ENCODE peak calls at places on chromosomes 4 and X, in six cellular contexts. Z is BJ, C is astrocyte of the spinal cord, D is neuronal stem cell, W is fibroblast of lung, Q is aorta. B is an unnamed sample.
A peak's percentile ranks its signal among the peaks of the same experiment; 100 is the strongest.

GRCh38 chrX:1883772-1884171 is 268.9 kb downstream of the ASMT start:
- DNase-seq in Z (no peak), C (no peak), D (no peak), W (no peak), Q (no peak), B (no peak)

GRCh38 chrX:43140546-43140945 is 362.6 kb upstream of the PPP1R2C start:
- DNase-seq in Z (no peak), C (no peak), D (no peak), W (no peak), Q (no peak), B (no peak)

GRCh38 chr4:102339018-102339417 is 6.3 kb downstream of the SLC39A8 start:
- DNase-seq in Z (no peak), C (no peak), D (no peak), W (no peak), Q (no peak), B (no peak)

GRCh38 chr4:181685911-181686310 is 557.3 kb upstream of the TENM3 start:
- DNase-seq in Z (peak; percentile 69), C (peak; percentile 86), D (no peak), W (peak; percentile 89), Q (no peak), B (peak; percentile 71)

GRCh38 chr4:3775576-3775975 is 9.4 kb downstream of the ADRA2C start:
- DNase-seq in Z (no peak), C (no peak), D (no peak), W (no peak), Q (no peak), B (no peak)

GRCh38 chrX:77493677-77494553 is 46.7 kb downstream of the FGF16 start:
- DNase-seq in Z (no peak), C (peak; percentile 76), D (peak; percentile 1), W (peak; percentile 73), Q (no peak), B (peak; percentile 39)

GRCh38 chrX:20664774-20665173 is 398.1 kb upstream of the RPS6KA3 start:
- DNase-seq in Z (no peak), C (no peak), D (peak; percentile 27), W (no peak), Q (no peak), B (no peak)

GRCh38 chrX:111719426-111720210 is 38.6 kb downstream of the ALG13 start:
- DNase-seq in Z (no peak), C (peak; percentile 12), D (no peak), W (peak; percentile 6), Q (no peak), B (peak; percentile 14)

GRCh38 chr4:120406960-120407359 is 340.3 kb upstream of the MAD2L1 start:
- DNase-seq in Z (no peak), C (no peak), D (no peak), W (no peak), Q (no peak), B (no peak)

GRCh38 chr4:38371391-38371851 is 292.6 kb upstream of the KLF3 start:
- DNase-seq in Z (peak; percentile 24), C (peak; percentile 82), D (no peak), W (peak; percentile 32), Q (no peak), B (peak; percentile 51)

GRCh38 chr4:173490817-173491518 is 39.1 kb downstream of the HAND2 start:
- DNase-seq in Z (no peak), C (peak; percentile 68), D (no peak), W (peak; percentile 91), Q (no peak), B (peak; percentile 78)

GRCh38 chrX:112913807-112914206 is 73.2 kb upstream of the AMOT start:
- DNase-seq in Z (no peak), C (no peak), D (no peak), W (no peak), Q (no peak), B (no peak)

GRCh38 chrX:111447298-111447697 is 35.3 kb upstream of the DCX start:
- DNase-seq in Z (no peak), C (no peak), D (peak; percentile 23), W (no peak), Q (no peak), B (peak; percentile 0)

GRCh38 chrX:103919336-103919682 is 43.1 kb upstream of the TMSB15B start:
- DNase-seq in Z (no peak), C (peak; percentile 56), D (no peak), W (peak; percentile 42), Q (no peak), B (peak; percentile 43)

GRCh38 chr4:66568431-66568830 is 898.1 kb upstream of the EPHA5 start:
- DNase-seq in Z (no peak), C (no peak), D (no peak), W (no peak), Q (no peak), B (no peak)

GRCh38 chr4:23163649-23164436 is 471.1 kb downstream of the GBA3 start:
- DNase-seq in Z (no peak), C (peak; percentile 37), D (peak; percentile 12), W (peak; percentile 59), Q (no peak), B (no peak)

GRCh38 chr4:10599574-10599973 is 85.0 kb downstream of the CLNK start:
- DNase-seq in Z (no peak), C (no peak), D (no peak), W (no peak), Q (no peak), B (no peak)

GRCh38 chr4:105587851-105588250 is 35.4 kb downstream of the ARHGEF38 start:
- DNase-seq in Z (no peak), C (no peak), D (no peak), W (no peak), Q (no peak), B (no peak)

GRCh38 chrX:37825225-37825842 is 22.0 kb downstream of the DYNLT3 start:
- DNase-seq in Z (no peak), C (peak; percentile 43), D (peak; percentile 6), W (peak; percentile 46), Q (no peak), B (peak; percentile 52)

DNA sequence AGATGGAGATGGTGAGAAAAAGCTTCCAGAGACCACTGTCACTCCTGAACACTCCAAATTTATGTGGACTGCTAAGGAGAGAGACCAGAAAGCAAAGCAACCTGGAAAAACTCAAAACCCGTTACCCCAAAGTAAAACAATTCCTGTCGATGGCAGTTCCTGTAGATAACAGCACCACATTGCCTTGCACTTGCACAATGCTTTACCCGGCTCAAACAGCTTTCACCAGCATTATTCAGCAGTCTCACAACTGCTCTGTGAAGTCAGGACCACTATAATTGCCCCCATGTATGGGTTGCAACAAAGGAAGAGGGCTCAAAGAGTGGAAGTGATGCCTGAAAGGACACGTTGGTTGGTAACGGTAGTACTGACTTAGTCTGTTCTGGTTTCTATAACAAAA is 234.8 kb downstream of the BCOR start:
- DNase-seq in Z (no peak), C (no peak), D (no peak), W (no peak), Q (no peak), B (no peak)
- H3K4me3 ChIP-seq in Z (no peak overlapping the region), C (no peak overlapping the region), D (no peak overlapping the region), W (no peak overlapping the region), Q (no peak overlapping the region), B (no peak overlapping the region)

DNA sequence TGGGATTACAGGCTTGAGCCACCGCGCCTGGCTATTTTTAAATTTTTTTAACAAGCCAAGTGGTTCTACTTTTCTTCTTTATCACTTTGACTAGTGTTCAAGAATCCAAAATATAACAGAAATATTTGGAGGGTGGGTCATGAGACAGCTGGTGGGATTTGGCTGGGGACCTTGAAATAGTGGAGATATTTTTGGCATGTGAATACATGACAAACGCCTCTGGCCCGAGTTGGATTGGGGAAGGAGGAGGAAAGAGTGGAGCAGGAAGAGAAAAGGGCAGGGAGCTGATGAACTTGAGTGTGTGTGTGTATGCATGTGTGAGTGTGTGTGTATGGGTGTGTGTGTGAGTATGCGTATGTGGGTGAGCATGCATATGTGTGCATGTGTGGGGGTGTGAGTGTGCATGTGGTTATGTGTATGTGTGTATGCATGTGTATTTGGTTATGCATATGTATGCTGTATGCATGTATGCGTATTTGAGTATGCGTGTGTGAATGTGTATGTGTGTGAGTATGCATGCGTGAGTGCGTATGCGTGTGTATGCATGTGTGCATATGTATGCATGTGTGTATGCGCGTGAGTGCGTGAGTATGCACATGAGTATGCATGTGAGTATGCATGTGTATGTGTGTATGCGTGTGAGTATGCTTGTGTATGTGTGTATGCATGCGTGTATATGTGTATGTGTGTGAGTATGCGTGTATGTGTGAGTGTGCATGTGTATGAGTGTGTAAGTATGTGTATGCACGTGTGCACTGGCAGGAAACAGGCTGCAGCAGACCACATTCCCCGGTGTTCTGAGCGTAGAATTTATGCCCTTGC is 49.6 kb downstream of the JADE1 start:
- DNase-seq in Z (peak; percentile 57), C (peak; percentile 47), D (no peak), W (peak; percentile 75), Q (no peak), B (peak; percentile 72)
- H3K4me3 ChIP-seq in Z (no peak overlapping the region), C (no peak overlapping the region), D (no peak overlapping the region), W (no peak overlapping the region), Q (no peak overlapping the region), B (no peak overlapping the region)

GRCh38 chrX:140503230-140503585 is 1.7 kb downstream of the SOX3 start:
- DNase-seq in Z (no peak), C (peak; percentile 5), D (no peak), W (no peak), Q (no peak), B (no peak)

GRCh38 chrX:140502491-140503229 is 2.2 kb downstream of the SOX3 start:
- DNase-seq in Z (no peak), C (peak; percentile 1), D (no peak), W (no peak), Q (no peak), B (no peak)

GRCh38 chrX:140501321-140501720 is 3.5 kb downstream of the SOX3 start:
- DNase-seq in Z (no peak), C (no peak), D (no peak), W (no peak), Q (no peak), B (no peak)

GRCh38 chrX:140500427-140500826 is 4.4 kb downstream of the SOX3 start:
- DNase-seq in Z (no peak), C (no peak), D (no peak), W (no peak), Q (no peak), B (no peak)

GRCh38 chrX:140501940-140502468 is 2.9 kb downstream of the SOX3 start:
- DNase-seq in Z (no peak), C (no peak), D (no peak), W (no peak), Q (no peak), B (no peak)
- H3K4me3 ChIP-seq in Z (no peak overlapping the region), C (no peak overlapping the region), D (peak overlapping the region; percentile 55), W (no peak overlapping the region), Q (no peak overlapping the region), B (no peak overlapping the region)

GRCh38 chr4:2365054-2365912 is 53.2 kb downstream of the ZFYVE28 start:
- DNase-seq in Z (no peak), C (no peak), D (no peak), W (no peak), Q (peak; percentile 75), B (no peak)

GRCh38 chr4:2362286-2363055 is 56.0 kb downstream of the ZFYVE28 start:
- DNase-seq in Z (no peak), C (no peak), D (no peak), W (no peak), Q (peak; percentile 59), B (no peak)

GRCh38 chr4:2364654-2365053 is 53.8 kb downstream of the ZFYVE28 start:
- DNase-seq in Z (peak; percentile 4), C (peak; percentile 13), D (no peak), W (peak; percentile 51), Q (peak; percentile 84), B (peak; percentile 53)

GRCh38 chr4:2363056-2363719 is 55.3 kb downstream of the ZFYVE28 start:
- DNase-seq in Z (no peak), C (no peak), D (no peak), W (no peak), Q (peak; percentile 62), B (no peak)

GRCh38 chr4:2363951-2364653 is 54.3 kb downstream of the ZFYVE28 start:
- DNase-seq in Z (no peak), C (no peak), D (no peak), W (no peak), Q (peak; percentile 74), B (no peak)
- H3K4me3 ChIP-seq in Z (peak overlapping the region; percentile 66), C (peak overlapping the region; percentile 40), D (no peak overlapping the region), W (peak overlapping the region; percentile 70), Q (peak overlapping the region; percentile 53), B (peak overlapping the region; percentile 52)